ENCODE peak calls at places on chromosome 19, in five cellular contexts. I, V, P, H and R are unnamed samples.

GRCh38 chr19:49924004-49924880 is 4.8 kb upstream of the ATF5 start:
- DNase-seq in V (peak), H (no peak), P (peak), I (no peak), R (no peak)

GRCh38 chr19:31348416-31349159 is 648 bp downstream of the TSHZ3 start:
- DNase-seq in H (peak), I (no peak), P (no peak), V (no peak), R (no peak)

GRCh38 chr19:44212865-44213346 is 574 bp downstream of the ZNF227 start:
- DNase-seq in P (no peak), H (peak), I (no peak), V (peak), R (peak)

GRCh38 chr19:11191273-11191755 is 6.0 kb downstream of the KANK2 start:
- DNase-seq in P (no peak), H (peak), V (peak), I (peak), R (no peak)

GRCh38 chr19:28396259-28396940 is 816.6 kb downstream of the UQCRFS1 start:
- DNase-seq in I (no peak), H (no peak), P (no peak), V (peak), R (no peak)

GRCh38 chr19:41219924-41220567 is 1.0 kb downstream of the AXL start:
- DNase-seq in H (no peak), V (peak), I (no peak), P (no peak), R (no peak)

GRCh38 chr19:16185925-16186234 is 670 bp downstream of the FAM32A start:
- DNase-seq in I (no peak), P (no peak), H (no peak), V (no peak), R (no peak)

GRCh38 chr19:1478934-1479707 is at the start of gene C19orf25:
- DNase-seq in I (peak), H (peak), V (peak), P (peak), R (peak)

GRCh38 chr19:45114116-45114515 is 21.1 kb downstream of the PPP1R37 start:
- DNase-seq in V (no peak), I (no peak), H (no peak), P (no peak), R (no peak)

GRCh38 chr19:11142528-11143171 is 12.9 kb downstream of the SPC24 start:
- DNase-seq in H (peak), I (peak), V (peak), P (no peak), R (no peak)

GRCh38 chr19:40750035-40750284 is 317 bp downstream of the ACTMAP start:
- DNase-seq in H (no peak), V (no peak), I (no peak), P (no peak), R (no peak)

GRCh38 chr19:52453324-52454094 is at the start of gene ZNF578:
- DNase-seq in P (no peak), I (no peak), H (peak), V (peak), R (no peak)

GRCh38 chr19:10712754-10713153 is 5.1 kb upstream of the DNM2 start:
- DNase-seq in I (no peak), H (no peak), P (no peak), V (no peak), R (no peak)

GRCh38 chr19:11693505-11694499 is 44.9 kb downstream of the ZNF823 start:
- DNase-seq in H (no peak), P (no peak), V (no peak), I (no peak), R (peak)

GRCh38 chr19:31350033-31350692 is 927 bp upstream of the TSHZ3 start:
- DNase-seq in P (no peak), V (peak), H (no peak), I (no peak), R (no peak)

GRCh38 chr19:34555447-34555846 is 73.9 kb downstream of the WTIP start:
- DNase-seq in I (peak), V (no peak), P (no peak), H (peak), R (peak)

GRCh38 chr19:2042485-2043268 is 8.4 kb downstream of the MKNK2 start:
- DNase-seq in I (no peak), H (no peak), P (no peak), V (peak), R (no peak)

GRCh38 chr19:35717665-35718344 is at the start of gene KMT2B:
- DNase-seq in I (peak), H (no peak), V (peak), P (no peak), R (peak)

DNA sequence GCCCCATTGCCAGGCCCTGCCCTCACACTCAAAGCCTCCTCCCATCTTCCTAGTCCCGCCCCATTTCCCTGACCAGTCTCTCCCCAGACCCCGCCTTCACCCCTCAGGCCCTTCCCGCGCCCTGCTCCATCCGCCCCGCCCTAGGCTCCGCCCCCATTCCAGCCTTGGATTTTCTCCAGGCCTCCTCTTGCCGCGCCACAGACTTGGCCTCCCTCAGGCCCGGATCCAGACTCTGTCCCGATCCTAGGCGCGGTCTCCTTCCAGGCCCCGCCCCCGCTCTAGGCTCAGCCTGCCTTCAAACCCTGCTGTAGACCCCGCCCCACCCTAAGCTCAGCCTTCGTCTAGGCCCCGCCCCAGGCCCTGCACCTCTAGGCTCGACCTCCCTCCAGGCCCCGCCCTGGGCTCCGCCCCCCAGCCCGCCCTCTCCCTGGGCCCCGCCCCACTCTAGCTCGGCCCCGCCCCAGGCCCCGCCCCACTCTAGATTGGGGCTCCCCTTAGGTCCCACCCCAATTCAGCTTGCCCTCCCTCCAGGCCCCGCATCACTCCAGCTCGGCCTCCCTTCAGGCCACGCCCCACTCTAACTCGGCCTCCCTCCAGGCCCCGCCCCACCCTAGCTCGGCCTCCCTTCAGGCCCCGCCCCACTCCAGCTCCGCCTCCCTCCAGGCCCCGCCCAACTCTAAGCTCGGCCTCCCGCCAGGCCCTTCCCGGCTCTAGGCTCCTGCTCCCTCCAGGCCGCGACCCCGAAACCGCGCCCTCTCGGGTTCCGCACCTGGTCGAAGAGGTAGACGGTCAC is 18.5 kb downstream of the LMTK3 start:
- DNase-seq in V (peak), P (peak), I (peak), H (peak), R (peak)
- TF ChIP-seq CTCF in V (no peak), P (no peak), I (no peak), H (no peak), R (no peak)

GRCh38 chr19:12785431-12786011 is 5.8 kb upstream of the JUNB start:
- DNase-seq in P (no peak), I (no peak), H (no peak), V (no peak), R (peak)
- TF ChIP-seq MYC in P (no peak), I (no peak), H (no peak), V (no peak), R (peak)

GRCh38 chr19:13952154-13953020 is at the start of gene DCAF15:
- DNase-seq in V (peak), H (peak), P (peak), I (peak), R (peak)
- TF ChIP-seq MAX in V (no peak), H (no peak), P (no peak), I (no peak), R (no peak)

GRCh38 chr19:7263066-7263465 is 31.1 kb downstream of the INSR start:
- DNase-seq in P (no peak), V (no peak), I (no peak), H (no peak), R (no peak)
- TF ChIP-seq CTCF in P (no peak), V (no peak), I (no peak), H (no peak), R (no peak)